ENCODE peak calls at places on chromosomes 5 and 9, in ten cellular contexts. One of them, this sample, is unnamed.

GRCh38 chr9:124358617-124359016 is 56.6 kb downstream of the PSMB7 start:
- DNase-seq in tibial nerve: no peak
- DNase-seq in SK-N-SH: no peak
- DNase-seq in suprapubic skin: no peak
- DNase-seq in ovary: no peak
- DNase-seq in transverse colon: no peak
- DNase-seq in sigmoid colon: no peak
- DNase-seq in A549: no peak
- DNase-seq in K562: no peak
- DNase-seq in upper lobe of left lung: no peak
- DNase-seq in this sample: no peak

GRCh38 chr5:14038341-14038959 is 94.0 kb upstream of the DNAH5 start:
- DNase-seq in SK-N-SH: no peak
- DNase-seq in A549: peak
- DNase-seq in suprapubic skin: no peak
- DNase-seq in ovary: no peak
- DNase-seq in transverse colon: no peak
- DNase-seq in tibial nerve: no peak
- DNase-seq in sigmoid colon: no peak
- DNase-seq in K562: peak
- DNase-seq in upper lobe of left lung: no peak
- DNase-seq in this sample: no peak

GRCh38 chr5:36403601-36404311 is 102.1 kb upstream of the RANBP3L start:
- DNase-seq in suprapubic skin: peak
- DNase-seq in transverse colon: no peak
- DNase-seq in A549: no peak
- DNase-seq in SK-N-SH: no peak
- DNase-seq in tibial nerve: peak
- DNase-seq in K562: no peak
- DNase-seq in ovary: peak
- DNase-seq in sigmoid colon: peak
- DNase-seq in upper lobe of left lung: peak
- DNase-seq in this sample: no peak

GRCh38 chr9:124505901-124506346 is 1.3 kb downstream of the NR5A1 start:
- DNase-seq in tibial nerve: no peak
- DNase-seq in SK-N-SH: peak
- DNase-seq in ovary: no peak
- DNase-seq in transverse colon: no peak
- DNase-seq in K562: no peak
- DNase-seq in upper lobe of left lung: no peak
- DNase-seq in sigmoid colon: no peak
- DNase-seq in A549: no peak
- DNase-seq in suprapubic skin: no peak
- DNase-seq in this sample: no peak

GRCh38 chr9:83291196-83291595 is 228.3 kb upstream of the RASEF start:
- DNase-seq in tibial nerve: no peak
- DNase-seq in ovary: no peak
- DNase-seq in upper lobe of left lung: no peak
- DNase-seq in SK-N-SH: no peak
- DNase-seq in transverse colon: no peak
- DNase-seq in sigmoid colon: no peak
- DNase-seq in K562: no peak
- DNase-seq in suprapubic skin: no peak
- DNase-seq in A549: no peak
- DNase-seq in this sample: no peak

GRCh38 chr9:95373765-95374435 is 56.4 kb upstream of the FANCC start:
- DNase-seq in K562: no peak
- DNase-seq in upper lobe of left lung: no peak
- DNase-seq in tibial nerve: no peak
- DNase-seq in SK-N-SH: no peak
- DNase-seq in suprapubic skin: no peak
- DNase-seq in sigmoid colon: no peak
- DNase-seq in ovary: no peak
- DNase-seq in transverse colon: no peak
- DNase-seq in A549: no peak
- DNase-seq in this sample: no peak

GRCh38 chr9:20649381-20649780 is 27.1 kb upstream of the MLLT3 start:
- DNase-seq in suprapubic skin: no peak
- DNase-seq in SK-N-SH: no peak
- DNase-seq in A549: no peak
- DNase-seq in tibial nerve: no peak
- DNase-seq in K562: no peak
- DNase-seq in transverse colon: no peak
- DNase-seq in sigmoid colon: no peak
- DNase-seq in ovary: no peak
- DNase-seq in upper lobe of left lung: no peak
- DNase-seq in this sample: no peak

GRCh38 chr9:72457366-72457765 is 64.0 kb upstream of the TMC1 start:
- DNase-seq in tibial nerve: no peak
- DNase-seq in transverse colon: no peak
- DNase-seq in A549: no peak
- DNase-seq in suprapubic skin: no peak
- DNase-seq in SK-N-SH: no peak
- DNase-seq in ovary: no peak
- DNase-seq in sigmoid colon: no peak
- DNase-seq in K562: no peak
- DNase-seq in upper lobe of left lung: no peak
- DNase-seq in this sample: no peak

GRCh38 chr9:93908591-93909241 is 46.4 kb downstream of the BARX1 start:
- DNase-seq in tibial nerve: no peak
- DNase-seq in K562: no peak
- DNase-seq in A549: no peak
- DNase-seq in suprapubic skin: no peak
- DNase-seq in ovary: no peak
- DNase-seq in upper lobe of left lung: no peak
- DNase-seq in sigmoid colon: no peak
- DNase-seq in transverse colon: no peak
- DNase-seq in SK-N-SH: peak
- DNase-seq in this sample: peak

GRCh38 chr9:107976767-107977166 is 487.2 kb upstream of the KLF4 start:
- DNase-seq in tibial nerve: peak
- DNase-seq in SK-N-SH: no peak
- DNase-seq in upper lobe of left lung: peak
- DNase-seq in transverse colon: peak
- DNase-seq in suprapubic skin: peak
- DNase-seq in A549: no peak
- DNase-seq in K562: no peak
- DNase-seq in sigmoid colon: peak
- DNase-seq in ovary: no peak
- DNase-seq in this sample: peak

GRCh38 chr9:1055156-1055555 is 5.0 kb downstream of the DMRT2 start:
- DNase-seq in suprapubic skin: no peak
- DNase-seq in upper lobe of left lung: no peak
- DNase-seq in A549: no peak
- DNase-seq in transverse colon: no peak
- DNase-seq in K562: no peak
- DNase-seq in tibial nerve: no peak
- DNase-seq in SK-N-SH: no peak
- DNase-seq in sigmoid colon: no peak
- DNase-seq in ovary: no peak
- DNase-seq in this sample: no peak

GRCh38 chr5:134989291-134989830 is 21.7 kb downstream of the CATSPER3 start:
- DNase-seq in K562: no peak
- DNase-seq in tibial nerve: no peak
- DNase-seq in ovary: no peak
- DNase-seq in SK-N-SH: no peak
- DNase-seq in sigmoid colon: no peak
- DNase-seq in suprapubic skin: no peak
- DNase-seq in transverse colon: no peak
- DNase-seq in upper lobe of left lung: no peak
- DNase-seq in A549: no peak
- DNase-seq in this sample: no peak

GRCh38 chr9:89969881-89970639 is 365.2 kb downstream of the GADD45G start:
- DNase-seq in sigmoid colon: no peak
- DNase-seq in tibial nerve: no peak
- DNase-seq in ovary: no peak
- DNase-seq in SK-N-SH: no peak
- DNase-seq in transverse colon: peak
- DNase-seq in K562: no peak
- DNase-seq in upper lobe of left lung: peak
- DNase-seq in A549: no peak
- DNase-seq in suprapubic skin: no peak
- DNase-seq in this sample: no peak

GRCh38 chr5:32760091-32760509 is 49.0 kb downstream of the NPR3 start:
- DNase-seq in SK-N-SH: no peak
- DNase-seq in suprapubic skin: no peak
- DNase-seq in tibial nerve: no peak
- DNase-seq in sigmoid colon: no peak
- DNase-seq in upper lobe of left lung: no peak
- DNase-seq in A549: peak
- DNase-seq in transverse colon: no peak
- DNase-seq in K562: peak
- DNase-seq in ovary: no peak
- DNase-seq in this sample: no peak

GRCh38 chr5:25614466-25614865 is 969.7 kb upstream of the CDH10 start:
- DNase-seq in tibial nerve: no peak
- DNase-seq in transverse colon: no peak
- DNase-seq in ovary: no peak
- DNase-seq in SK-N-SH: no peak
- DNase-seq in suprapubic skin: no peak
- DNase-seq in A549: no peak
- DNase-seq in K562: no peak
- DNase-seq in upper lobe of left lung: no peak
- DNase-seq in sigmoid colon: no peak
- DNase-seq in this sample: no peak

DNA sequence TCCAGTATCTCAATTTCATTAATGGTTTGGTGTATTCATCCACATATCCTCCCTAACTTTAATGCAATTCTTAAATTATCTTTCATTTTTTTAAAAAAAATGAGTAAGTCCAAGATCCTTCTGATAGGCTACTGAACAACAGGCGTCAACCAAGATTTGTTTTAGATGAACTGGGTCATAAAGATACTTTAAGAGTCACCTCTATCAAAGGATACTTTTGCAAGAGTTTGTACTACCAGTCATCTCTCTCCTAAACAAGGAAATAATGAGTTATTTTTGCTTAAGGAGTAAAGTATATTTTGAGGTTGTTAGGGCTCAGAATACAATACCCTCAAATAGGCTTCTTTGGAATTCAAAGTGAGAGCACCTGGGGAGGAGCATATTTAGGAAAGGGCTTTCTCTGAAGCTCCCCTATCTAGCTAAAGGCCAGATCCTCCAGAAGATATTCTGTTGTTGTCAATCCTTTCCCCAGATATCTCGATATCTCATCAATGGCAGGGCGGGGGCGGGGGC is 25.8 kb downstream of the HAVCR1 start:
- DNase-seq in K562: no peak
- DNase-seq in transverse colon: no peak
- DNase-seq in tibial nerve: no peak
- DNase-seq in ovary: no peak
- DNase-seq in SK-N-SH: no peak
- DNase-seq in sigmoid colon: no peak
- DNase-seq in A549: no peak
- DNase-seq in suprapubic skin: no peak
- DNase-seq in upper lobe of left lung: no peak
- DNase-seq in this sample: no peak
- TF ChIP-seq CTCF in K562: no peak
- TF ChIP-seq CTCF in transverse colon: no peak
- TF ChIP-seq CTCF in tibial nerve: no peak
- TF ChIP-seq CTCF in ovary: no peak
- TF ChIP-seq CTCF in SK-N-SH: no peak
- TF ChIP-seq CTCF in sigmoid colon: no peak
- TF ChIP-seq CTCF in A549: no peak
- TF ChIP-seq CTCF in suprapubic skin: no peak
- TF ChIP-seq CTCF in upper lobe of left lung: no peak
- TF ChIP-seq CTCF in this sample: no peak

DNA sequence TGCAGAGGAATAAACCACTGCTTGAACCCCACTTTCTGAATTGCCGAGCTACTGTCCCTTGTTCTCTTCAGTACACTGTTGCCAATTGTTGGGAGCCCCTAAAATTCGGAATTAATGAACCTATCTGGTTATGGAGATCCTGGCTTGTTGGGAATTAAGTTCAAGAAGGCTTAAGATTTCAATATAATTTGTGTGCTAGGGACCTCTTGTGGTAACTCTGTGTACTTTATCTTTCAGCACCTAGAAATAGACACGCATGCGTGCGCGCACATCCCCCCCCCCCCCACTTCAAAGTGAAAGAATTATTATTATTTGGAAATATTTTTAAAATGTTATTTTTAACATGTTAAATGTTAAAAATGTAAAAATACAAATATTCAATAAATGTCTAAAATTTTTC is 53.3 kb upstream of the FAM169A start:
- DNase-seq in SK-N-SH: peak
- DNase-seq in tibial nerve: no peak
- DNase-seq in K562: peak
- DNase-seq in ovary: no peak
- DNase-seq in upper lobe of left lung: no peak
- DNase-seq in sigmoid colon: no peak
- DNase-seq in transverse colon: no peak
- DNase-seq in suprapubic skin: no peak
- DNase-seq in A549: peak
- DNase-seq in this sample: no peak
- TF ChIP-seq EP300 in SK-N-SH: no peak
- TF ChIP-seq EP300 in tibial nerve: no peak
- TF ChIP-seq EP300 in K562: no peak
- TF ChIP-seq EP300 in ovary: no peak
- TF ChIP-seq EP300 in upper lobe of left lung: no peak
- TF ChIP-seq EP300 in sigmoid colon: no peak
- TF ChIP-seq EP300 in transverse colon: no peak
- TF ChIP-seq EP300 in suprapubic skin: no peak
- TF ChIP-seq EP300 in A549: no peak
- TF ChIP-seq EP300 in this sample: no peak

DNA sequence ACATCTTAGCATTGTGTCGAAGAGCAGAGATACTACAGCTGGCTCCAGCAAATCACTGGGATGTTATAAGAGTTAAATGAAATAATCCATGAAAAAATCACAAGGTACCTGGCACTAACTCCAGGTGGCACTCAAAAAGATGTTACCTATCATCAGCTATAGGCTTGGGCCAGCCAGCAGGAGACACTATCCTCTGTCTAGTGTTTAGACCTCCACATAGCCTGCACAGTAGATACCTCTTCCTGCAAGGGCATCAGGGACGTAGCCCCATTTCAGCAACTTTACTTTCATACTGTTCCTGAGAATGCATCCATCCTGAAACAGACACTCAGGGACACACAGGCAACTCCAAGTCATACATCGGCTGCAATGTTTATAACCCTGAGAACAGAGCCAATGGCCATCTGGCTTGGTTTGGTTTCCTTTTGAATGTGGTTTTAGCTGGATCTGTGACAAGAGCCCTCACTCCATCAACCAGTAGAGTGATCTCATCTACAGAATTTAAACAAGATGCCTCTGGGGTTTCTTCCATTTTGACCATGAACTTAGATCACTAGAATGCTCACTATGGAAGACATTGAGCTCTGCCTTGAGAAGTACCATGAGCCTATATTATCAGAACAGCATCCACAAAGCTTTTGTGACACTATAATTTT is 69.9 kb downstream of the TLE1 start:
- DNase-seq in A549: no peak
- DNase-seq in suprapubic skin: no peak
- DNase-seq in ovary: no peak
- DNase-seq in tibial nerve: no peak
- DNase-seq in SK-N-SH: no peak
- DNase-seq in upper lobe of left lung: no peak
- DNase-seq in transverse colon: no peak
- DNase-seq in K562: no peak
- DNase-seq in sigmoid colon: no peak
- DNase-seq in this sample: no peak
- H3K27ac ChIP-seq in A549: no peak
- H3K27ac ChIP-seq in suprapubic skin: no peak
- H3K27ac ChIP-seq in ovary: no peak
- H3K27ac ChIP-seq in tibial nerve: peak
- H3K27ac ChIP-seq in SK-N-SH: no peak
- H3K27ac ChIP-seq in upper lobe of left lung: no peak
- H3K27ac ChIP-seq in transverse colon: peak
- H3K27ac ChIP-seq in K562: no peak
- H3K27ac ChIP-seq in sigmoid colon: no peak
- H3K27ac ChIP-seq in this sample: no peak

GRCh38 chr5:69309380-69309779 is 23.2 kb downstream of the CCDC125 start:
- DNase-seq in ovary: no peak
- DNase-seq in tibial nerve: no peak
- DNase-seq in suprapubic skin: no peak
- DNase-seq in A549: no peak
- DNase-seq in upper lobe of left lung: no peak
- DNase-seq in K562: no peak
- DNase-seq in transverse colon: no peak
- DNase-seq in SK-N-SH: no peak
- DNase-seq in sigmoid colon: no peak
- DNase-seq in this sample: no peak
- TF ChIP-seq CTCF in ovary: no peak
- TF ChIP-seq CTCF in tibial nerve: no peak
- TF ChIP-seq CTCF in suprapubic skin: no peak
- TF ChIP-seq CTCF in A549: no peak
- TF ChIP-seq CTCF in upper lobe of left lung: no peak
- TF ChIP-seq CTCF in K562: no peak
- TF ChIP-seq CTCF in transverse colon: no peak
- TF ChIP-seq CTCF in SK-N-SH: no peak
- TF ChIP-seq CTCF in sigmoid colon: no peak
- TF ChIP-seq CTCF in this sample: no peak